ENCODE peak calls at places on chromosomes 13 and 19, in nine cellular contexts. N is cardiac muscle cell, A is NCI-H1105, D is RWPE1, F is anterior cingulate cortex, W is transverse colon, K is germinal center, B is tibial artery, I is Caki2. H is an unnamed sample.

GRCh38 chr13:83992566-83993358 is 110.5 kb upstream of the SLITRK1 start:
- DNase-seq in N (no peak), A (no peak), D (no peak), F (no peak), W (no peak), K (no peak), B (no peak), I (no peak), H (no peak)

GRCh38 chr19:42088471-42089190 is 12.7 kb downstream of the ZNF574 start:
- DNase-seq in N (peak; percentile 72), A (no peak), D (no peak), F (no peak), W (no peak), K (no peak), B (no peak), I (no peak), H (peak; percentile 78)

GRCh38 chr13:98752111-98752941 is at the start of gene SLC15A1:
- DNase-seq in N (no peak), A (no peak), D (no peak), F (no peak), W (peak; percentile 47), K (no peak), B (no peak), I (no peak), H (no peak)

GRCh38 chr13:60226507-60226906 is 62.8 kb upstream of the DIAPH3 start:
- DNase-seq in N (peak; percentile 53), A (no peak), D (peak; percentile 4), F (no peak), W (peak; percentile 13), K (no peak), B (no peak), I (no peak), H (no peak)

GRCh38 chr19:19531951-19532805 is 3.5 kb downstream of the YJEFN3 start:
- DNase-seq in N (peak; percentile 73), A (peak; percentile 62), D (peak; percentile 67), F (peak; percentile 39), W (peak; percentile 86), K (peak; percentile 82), B (peak; percentile 82), I (peak; percentile 35), H (no peak)

GRCh38 chr13:25384747-25385270 is 13.0 kb downstream of the ATP8A2 start:
- DNase-seq in N (no peak), A (no peak), D (no peak), F (no peak), W (no peak), K (no peak), B (no peak), I (no peak), H (no peak)

GRCh38 chr13:81381560-81381959 is 1040.6 kb upstream of the SPRY2 start:
- DNase-seq in N (no peak), A (no peak), D (no peak), F (no peak), W (no peak), K (no peak), B (no peak), I (no peak), H (no peak)

GRCh38 chr13:52356327-52356726 is 49.6 kb downstream of the THSD1 start:
- DNase-seq in N (peak; percentile 34), A (no peak), D (peak; percentile 90), F (no peak), W (no peak), K (no peak), B (no peak), I (peak; percentile 79), H (peak; percentile 39)

GRCh38 chr19:18417250-18418033 is 1.8 kb upstream of the SSBP4 start:
- DNase-seq in N (peak; percentile 96), A (no peak), D (no peak), F (peak; percentile 71), W (peak; percentile 70), K (no peak), B (peak; percentile 69), I (peak; percentile 92), H (peak; percentile 84)

GRCh38 chr13:34143637-34144036 is 325.7 kb downstream of the RFC3 start:
- DNase-seq in N (no peak), A (no peak), D (no peak), F (no peak), W (no peak), K (no peak), B (no peak), I (no peak), H (no peak)

GRCh38 chr19:17719730-17720486 is 628 bp downstream of the MAP1S start:
- DNase-seq in N (no peak), A (peak; percentile 62), D (peak; percentile 76), F (no peak), W (peak; percentile 65), K (peak; percentile 37), B (no peak), I (no peak), H (no peak)

GRCh38 chr13:109804654-109805053 is 18.3 kb upstream of the IRS2 start:
- DNase-seq in N (no peak), A (no peak), D (no peak), F (no peak), W (no peak), K (no peak), B (no peak), I (no peak), H (no peak)

GRCh38 chr19:57803594-57804325 is 11.0 kb downstream of the ZNF552 start:
- DNase-seq in N (peak; percentile 92), A (peak; percentile 44), D (peak; percentile 30), F (peak; percentile 6), W (peak; percentile 26), K (no peak), B (no peak), I (no peak), H (peak; percentile 52)

GRCh38 chr13:33228645-33229445 is 56.7 kb downstream of the STARD13 start:
- DNase-seq in N (peak; percentile 67), A (no peak), D (peak; percentile 48), F (no peak), W (no peak), K (peak; percentile 37), B (no peak), I (peak; percentile 13), H (no peak)

GRCh38 chr19:49489601-49490167 is 2.3 kb downstream of the RPL13A start:
- DNase-seq in N (no peak), A (no peak), D (no peak), F (no peak), W (no peak), K (no peak), B (no peak), I (no peak), H (no peak)

GRCh38 chr13:27556109-27556508 is 64.2 kb downstream of the LNX2 start:
- DNase-seq in N (peak; percentile 61), A (no peak), D (no peak), F (no peak), W (no peak), K (no peak), B (peak; percentile 50), I (peak; percentile 13), H (no peak)